ENCODE peak calls at places on chromosomes 2 and 18, in five cellular contexts. One of them, this sample, is unnamed.

GRCh38 chr2:29628882-29629281 is 292.5 kb downstream of the ALK start:
- DNase-seq in Panc1: no peak
- DNase-seq in HCT116: no peak
- DNase-seq in transverse colon: no peak
- DNase-seq in GM12891: no peak
- DNase-seq in this sample: no peak

GRCh38 chr2:88832256-88832991 is 141.0 kb downstream of the RPIA start:
- DNase-seq in Panc1: no peak
- DNase-seq in HCT116: no peak
- DNase-seq in transverse colon: peak
- DNase-seq in GM12891: no peak
- DNase-seq in this sample: no peak

GRCh38 chr2:44201648-44202047 is 33.0 kb downstream of the PPM1B start:
- DNase-seq in Panc1: no peak
- DNase-seq in HCT116: no peak
- DNase-seq in transverse colon: no peak
- DNase-seq in GM12891: no peak
- DNase-seq in this sample: no peak

GRCh38 chr2:48530033-48530804 is at the start of gene STON1:
- DNase-seq in Panc1: no peak
- DNase-seq in HCT116: no peak
- DNase-seq in transverse colon: peak
- DNase-seq in GM12891: peak
- DNase-seq in this sample: peak

GRCh38 chr2:11921030-11921583 is 174.7 kb downstream of the LPIN1 start:
- DNase-seq in Panc1: no peak
- DNase-seq in HCT116: no peak
- DNase-seq in transverse colon: no peak
- DNase-seq in GM12891: no peak
- DNase-seq in this sample: no peak

GRCh38 chr18:9712606-9713005 is 4.5 kb downstream of the RAB31 start:
- DNase-seq in Panc1: no peak
- DNase-seq in HCT116: no peak
- DNase-seq in transverse colon: no peak
- DNase-seq in GM12891: no peak
- DNase-seq in this sample: no peak

GRCh38 chr2:31937741-31938140 is 73.1 kb downstream of the MEMO1 start:
- DNase-seq in Panc1: no peak
- DNase-seq in HCT116: no peak
- DNase-seq in transverse colon: no peak
- DNase-seq in GM12891: no peak
- DNase-seq in this sample: no peak

GRCh38 chr2:240725266-240726060 is 33.8 kb downstream of the AQP12A start:
- DNase-seq in Panc1: no peak
- DNase-seq in HCT116: no peak
- DNase-seq in transverse colon: no peak
- DNase-seq in GM12891: no peak
- DNase-seq in this sample: no peak

GRCh38 chr2:100260712-100261620 is 61.3 kb downstream of the LONRF2 start:
- DNase-seq in Panc1: peak
- DNase-seq in HCT116: peak
- DNase-seq in transverse colon: peak
- DNase-seq in GM12891: peak
- DNase-seq in this sample: no peak

GRCh38 chr18:61448316-61448715 is 115.1 kb downstream of the CDH20 start:
- DNase-seq in Panc1: no peak
- DNase-seq in HCT116: no peak
- DNase-seq in transverse colon: no peak
- DNase-seq in GM12891: no peak
- DNase-seq in this sample: no peak

GRCh38 chr2:195756218-195756941 is 99.4 kb downstream of the SLC39A10 start:
- DNase-seq in Panc1: peak
- DNase-seq in HCT116: peak
- DNase-seq in transverse colon: no peak
- DNase-seq in GM12891: no peak
- DNase-seq in this sample: no peak

GRCh38 chr2:126655500-126656310 is at the start of gene GYPC:
- DNase-seq in Panc1: no peak
- DNase-seq in HCT116: no peak
- DNase-seq in transverse colon: peak
- DNase-seq in GM12891: peak
- DNase-seq in this sample: peak
- TF ChIP-seq POLR2AphosphoS5 in Panc1: no peak
- TF ChIP-seq POLR2AphosphoS5 in HCT116: no peak
- TF ChIP-seq POLR2AphosphoS5 in transverse colon: no peak
- TF ChIP-seq POLR2AphosphoS5 in GM12891: no peak
- TF ChIP-seq POLR2AphosphoS5 in this sample: no peak

GRCh38 chr2:139067874-139068273 is 287.7 kb upstream of the NXPH2 start:
- DNase-seq in Panc1: no peak
- DNase-seq in HCT116: no peak
- DNase-seq in transverse colon: no peak
- DNase-seq in GM12891: no peak
- DNase-seq in this sample: no peak

DNA sequence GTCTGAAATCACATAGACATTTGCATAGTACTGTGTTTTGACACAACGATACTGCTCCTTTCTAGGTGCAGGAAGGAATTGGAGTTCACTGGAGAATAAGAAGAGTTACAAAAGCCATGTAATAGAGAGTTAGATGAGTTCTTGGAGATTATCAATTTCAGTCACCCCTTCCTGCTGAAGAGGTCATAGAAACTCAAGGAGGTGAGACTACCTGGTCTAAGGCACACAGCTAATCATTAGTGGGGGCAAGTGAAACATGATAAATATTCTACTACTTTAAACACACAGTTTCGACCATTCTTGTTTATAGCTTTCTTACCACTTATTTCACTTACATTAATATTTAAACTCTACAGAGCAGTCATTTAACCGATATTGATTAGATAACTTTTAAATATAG is 286.9 kb upstream of the NXPH2 start:
- DNase-seq in Panc1: no peak
- DNase-seq in HCT116: no peak
- DNase-seq in transverse colon: no peak
- DNase-seq in GM12891: no peak
- DNase-seq in this sample: no peak
- TF ChIP-seq POLR2AphosphoS5 in Panc1: no peak
- TF ChIP-seq POLR2AphosphoS5 in HCT116: no peak
- TF ChIP-seq POLR2AphosphoS5 in transverse colon: no peak
- TF ChIP-seq POLR2AphosphoS5 in GM12891: no peak
- TF ChIP-seq POLR2AphosphoS5 in this sample: no peak

GRCh38 chr2:110980613-110981062 is 140.1 kb upstream of the BCL2L11 start:
- DNase-seq in Panc1: no peak
- DNase-seq in HCT116: no peak
- DNase-seq in transverse colon: no peak
- DNase-seq in GM12891: no peak
- DNase-seq in this sample: no peak
- TF ChIP-seq POLR2AphosphoS5 in Panc1: no peak
- TF ChIP-seq POLR2AphosphoS5 in HCT116: no peak
- TF ChIP-seq POLR2AphosphoS5 in transverse colon: no peak
- TF ChIP-seq POLR2AphosphoS5 in GM12891: no peak
- TF ChIP-seq POLR2AphosphoS5 in this sample: no peak

DNA sequence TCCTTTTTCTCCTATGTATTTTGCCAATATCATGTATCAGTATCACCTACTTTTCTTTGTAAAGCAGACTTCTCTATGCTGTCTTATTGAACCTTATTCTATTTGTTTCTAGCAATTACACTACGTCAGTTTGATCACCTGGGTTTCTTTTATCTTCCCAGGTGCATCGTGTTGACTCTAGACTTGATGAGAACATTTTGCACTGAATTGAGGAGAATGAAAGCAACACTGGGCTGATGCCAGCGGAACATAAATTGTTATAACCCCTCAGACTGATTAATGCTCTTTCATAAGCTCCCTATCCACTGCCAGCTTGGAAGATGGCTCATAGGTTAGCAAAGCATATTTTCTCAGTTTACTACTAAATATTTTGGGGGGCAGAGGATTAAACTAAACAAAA is 140.6 kb downstream of the EPHA4 start:
- DNase-seq in Panc1: no peak
- DNase-seq in HCT116: no peak
- DNase-seq in transverse colon: peak
- DNase-seq in GM12891: no peak
- DNase-seq in this sample: no peak
- TF ChIP-seq POLR2AphosphoS5 in Panc1: no peak
- TF ChIP-seq POLR2AphosphoS5 in HCT116: no peak
- TF ChIP-seq POLR2AphosphoS5 in transverse colon: no peak
- TF ChIP-seq POLR2AphosphoS5 in GM12891: no peak
- TF ChIP-seq POLR2AphosphoS5 in this sample: no peak

GRCh38 chr2:62309465-62310091 is 113.7 kb downstream of the B3GNT2 start:
- DNase-seq in Panc1: no peak
- DNase-seq in HCT116: no peak
- DNase-seq in transverse colon: no peak
- DNase-seq in GM12891: no peak
- DNase-seq in this sample: no peak
- TF ChIP-seq POLR2AphosphoS5 in Panc1: no peak
- TF ChIP-seq POLR2AphosphoS5 in HCT116: no peak
- TF ChIP-seq POLR2AphosphoS5 in transverse colon: no peak
- TF ChIP-seq POLR2AphosphoS5 in GM12891: peak
- TF ChIP-seq POLR2AphosphoS5 in this sample: peak

GRCh38 chr18:59669872-59670657 is 27.2 kb downstream of the CCBE1 start:
- DNase-seq in Panc1: no peak
- DNase-seq in HCT116: no peak
- DNase-seq in transverse colon: no peak
- DNase-seq in GM12891: no peak
- DNase-seq in this sample: no peak
- TF ChIP-seq POLR2AphosphoS5 in Panc1: no peak
- TF ChIP-seq POLR2AphosphoS5 in HCT116: no peak
- TF ChIP-seq POLR2AphosphoS5 in transverse colon: no peak
- TF ChIP-seq POLR2AphosphoS5 in GM12891: no peak
- TF ChIP-seq POLR2AphosphoS5 in this sample: no peak

DNA sequence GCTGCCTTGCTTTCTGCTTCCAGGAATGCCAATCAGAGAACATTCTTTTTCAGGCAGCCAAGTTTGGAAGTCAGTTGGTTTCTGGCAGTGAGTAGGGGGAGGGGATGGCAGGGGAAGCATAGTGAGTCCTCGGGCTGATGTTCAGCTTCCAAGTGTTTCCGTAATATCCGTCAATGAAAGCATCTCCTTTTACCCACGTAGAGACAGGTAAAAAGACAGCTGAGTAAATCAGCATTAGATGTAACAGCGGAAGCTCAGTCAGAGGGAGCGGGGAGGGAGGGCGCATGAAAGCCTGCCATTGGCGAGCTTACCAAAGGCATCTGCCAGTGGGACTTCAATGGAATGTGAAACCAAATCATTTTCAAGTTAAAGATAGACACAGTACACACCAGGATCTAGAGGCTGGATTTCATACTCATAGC is 117.1 kb upstream of the DTNA start:
- DNase-seq in Panc1: no peak
- DNase-seq in HCT116: no peak
- DNase-seq in transverse colon: peak
- DNase-seq in GM12891: no peak
- DNase-seq in this sample: no peak
- TF ChIP-seq POLR2AphosphoS5 in Panc1: no peak
- TF ChIP-seq POLR2AphosphoS5 in HCT116: no peak
- TF ChIP-seq POLR2AphosphoS5 in transverse colon: peak
- TF ChIP-seq POLR2AphosphoS5 in GM12891: no peak
- TF ChIP-seq POLR2AphosphoS5 in this sample: no peak

GRCh38 chr18:58998421-58999203 is 133.9 kb downstream of the ZNF532 start:
- DNase-seq in Panc1: no peak
- DNase-seq in HCT116: no peak
- DNase-seq in transverse colon: peak
- DNase-seq in GM12891: no peak
- DNase-seq in this sample: no peak
- TF ChIP-seq POLR2AphosphoS5 in Panc1: no peak
- TF ChIP-seq POLR2AphosphoS5 in HCT116: no peak
- TF ChIP-seq POLR2AphosphoS5 in transverse colon: no peak
- TF ChIP-seq POLR2AphosphoS5 in GM12891: no peak
- TF ChIP-seq POLR2AphosphoS5 in this sample: no peak

GRCh38 chr2:217913415-217913814 is 89.4 kb downstream of the TNS1 start:
- DNase-seq in Panc1: no peak
- DNase-seq in HCT116: no peak
- DNase-seq in transverse colon: no peak
- DNase-seq in GM12891: no peak
- DNase-seq in this sample: no peak
- TF ChIP-seq POLR2AphosphoS5 in Panc1: no peak
- TF ChIP-seq POLR2AphosphoS5 in HCT116: no peak
- TF ChIP-seq POLR2AphosphoS5 in transverse colon: no peak
- TF ChIP-seq POLR2AphosphoS5 in GM12891: no peak
- TF ChIP-seq POLR2AphosphoS5 in this sample: no peak